ENCODE peak calls at places on chromosomes 12 and 14, in six cellular contexts. X is Daoy, P is NCI-H2081, N is EL, D is AML-193, Y is anterior cingulate cortex. V is an unnamed sample.

GRCh38 chr12:132556801-132557200 is 53.6 kb downstream of the LRCOL1 start:
- DNase-seq in D (no peak), Y (no peak), P (no peak), X (no peak), N (no peak), V (no peak)

GRCh38 chr12:94717112-94717511 is 66.8 kb upstream of the TMCC3 start:
- DNase-seq in P (no peak), N (no peak), Y (no peak), X (no peak), D (no peak), V (no peak)

GRCh38 chr12:107467716-107468115 is 217.9 kb upstream of the PWP1 start:
- DNase-seq in D (no peak), P (no peak), N (no peak), X (no peak), Y (no peak), V (no peak)

GRCh38 chr12:113909776-113910420 is 56.2 kb downstream of the RBM19 start:
- DNase-seq in P (no peak), D (no peak), X (no peak), Y (no peak), N (no peak), V (no peak)

GRCh38 chr14:22185191-22185590 is 403.8 kb downstream of the DAD1 start:
- DNase-seq in D (no peak), N (peak; percentile 27), P (no peak), X (peak; percentile 52), Y (no peak), V (no peak)

GRCh38 chr14:93019970-93020369 is 95.8 kb downstream of the ITPK1 start:
- DNase-seq in P (no peak), N (no peak), Y (peak; percentile 81), D (no peak), X (no peak), V (peak; percentile 26)

GRCh38 chr14:72975776-72976175 is 49.5 kb downstream of the DCAF4 start:
- DNase-seq in N (no peak), D (no peak), X (no peak), Y (no peak), P (no peak), V (no peak)

GRCh38 chr12:129961111-129961510 is 57.3 kb upstream of the TMEM132D start:
- DNase-seq in D (no peak), P (no peak), X (peak; percentile 88), Y (no peak), N (no peak), V (peak; percentile 19)

GRCh38 chr12:88518863-88519403 is 61.3 kb downstream of the KITLG start:
- DNase-seq in D (no peak), Y (no peak), P (no peak), X (no peak), N (no peak), V (no peak)

GRCh38 chr12:121111684-121112083 is 21.0 kb upstream of the P2RX7 start:
- DNase-seq in X (no peak), N (no peak), P (no peak), Y (no peak), D (no peak), V (no peak)

GRCh38 chr12:71662861-71663560 is 637 bp downstream of the ZFC3H1 start:
- DNase-seq in P (peak; percentile 20), D (peak; percentile 33), Y (peak; percentile 48), N (peak; percentile 68), X (peak; percentile 63), V (peak; percentile 54)